ENCODE peak calls at places on chromosomes 1 and 21, in six cellular contexts. E is endothelial cell of umbilical vein, S is A549, Y is HepG2, Z is K562, Q is GM12878. F is an unnamed sample.

GRCh38 chr1:193019442-193020026 is 39.6 kb downstream of the UCHL5 start:
- DNase-seq in E (peak), S (peak), Y (peak), Z (peak), Q (no peak), F (peak)

GRCh38 chr1:205258313-205259176 is 30.8 kb downstream of the TMCC2 start:
- DNase-seq in E (no peak), S (peak), Y (no peak), Z (peak), Q (no peak), F (no peak)

GRCh38 chr1:29901618-29902017 is 665.3 kb downstream of the PTPRU start:
- DNase-seq in E (no peak), S (no peak), Y (no peak), Z (no peak), Q (no peak), F (no peak)

GRCh38 chr1:1976031-1976430 is 27.6 kb downstream of the CFAP74 start:
- DNase-seq in E (no peak), S (no peak), Y (no peak), Z (no peak), Q (no peak), F (no peak)

GRCh38 chr1:223732993-223733798 is 20.9 kb downstream of the CAPN2 start:
- DNase-seq in E (peak), S (no peak), Y (peak), Z (no peak), Q (no peak), F (no peak)

GRCh38 chr1:160261526-160261877 is 847 bp downstream of the DCAF8 start:
- DNase-seq in E (peak), S (peak), Y (peak), Z (peak), Q (peak), F (peak)

GRCh38 chr1:24464378-24464770 is 38.3 kb upstream of the RCAN3 start:
- DNase-seq in E (no peak), S (no peak), Y (no peak), Z (no peak), Q (no peak), F (no peak)

GRCh38 chr1:103108525-103109150 is 316 bp upstream of the COL11A1 start:
- DNase-seq in E (no peak), S (no peak), Y (no peak), Z (no peak), Q (no peak), F (no peak)

GRCh38 chr1:93686497-93687250 is 5.0 kb upstream of the BCAR3 start:
- DNase-seq in E (no peak), S (no peak), Y (no peak), Z (no peak), Q (no peak), F (no peak)

GRCh38 chr21:42509239-42509638 is 4.4 kb upstream of the SLC37A1 start:
- DNase-seq in E (peak), S (no peak), Y (no peak), Z (no peak), Q (no peak), F (no peak)

GRCh38 chr1:38000529-38001453 is 4.5 kb downstream of the FHL3 start:
- DNase-seq in E (peak), S (no peak), Y (peak), Z (no peak), Q (no peak), F (peak)

GRCh38 chr1:96370752-96371151 is 350.8 kb upstream of the PTBP2 start:
- DNase-seq in E (peak), S (no peak), Y (no peak), Z (no peak), Q (no peak), F (no peak)

GRCh38 chr1:162416215-162416614 is 4.3 kb upstream of the SH2D1B start:
- DNase-seq in E (no peak), S (no peak), Y (no peak), Z (no peak), Q (no peak), F (no peak)

GRCh38 chr1:229194096-229194495 is 76.8 kb upstream of the RAB4A start:
- DNase-seq in E (no peak), S (no peak), Y (no peak), Z (no peak), Q (no peak), F (no peak)

GRCh38 chr1:184389446-184389845 is 2.6 kb downstream of the C1orf21 start:
- DNase-seq in E (no peak), S (no peak), Y (no peak), Z (no peak), Q (no peak), F (no peak)

GRCh38 chr1:12081648-12082396 is 18.7 kb downstream of the TNFRSF8 start:
- DNase-seq in E (no peak), S (no peak), Y (no peak), Z (peak), Q (no peak), F (no peak)

GRCh38 chr1:66295821-66296220 is 238.1 kb upstream of the SGIP1 start:
- DNase-seq in E (no peak), S (no peak), Y (no peak), Z (no peak), Q (no peak), F (no peak)

GRCh38 chr1:178055093-178055492 is 38.8 kb upstream of the RASAL2 start:
- DNase-seq in E (no peak), S (peak), Y (peak), Z (no peak), Q (no peak), F (peak)

GRCh38 chr1:16048573-16049189 is 5.1 kb downstream of the CLCNKB start:
- DNase-seq in E (peak), S (no peak), Y (no peak), Z (peak), Q (no peak), F (peak)

GRCh38 chr1:19661721-19662228 is 2.9 kb upstream of the HTR6 start:
- DNase-seq in E (peak), S (no peak), Y (no peak), Z (no peak), Q (no peak), F (peak)

GRCh38 chr1:202802998-202803932 is 5.0 kb downstream of the KDM5B start:
- DNase-seq in E (peak), S (no peak), Y (no peak), Z (no peak), Q (no peak), F (peak)

GRCh38 chr1:103220503-103221095 is 112.3 kb upstream of the COL11A1 start:
- DNase-seq in E (no peak), S (no peak), Y (no peak), Z (no peak), Q (no peak), F (no peak)

GRCh38 chr1:213931804-213932203 is 56.0 kb upstream of the PROX1 start:
- DNase-seq in E (no peak), S (no peak), Y (no peak), Z (no peak), Q (no peak), F (no peak)

GRCh38 chr1:177236967-177237366 is 66.2 kb downstream of the BRINP2 start:
- DNase-seq in E (no peak), S (no peak), Y (no peak), Z (no peak), Q (no peak), F (no peak)

GRCh38 chr1:1411626-1412025 is 4.5 kb upstream of the MRPL20 start:
- DNase-seq in E (no peak), S (no peak), Y (no peak), Z (no peak), Q (no peak), F (no peak)

GRCh38 chr1:28172690-28173150 is 3.8 kb downstream of the PTAFR start:
- DNase-seq in E (peak), S (no peak), Y (peak), Z (no peak), Q (peak), F (peak)

GRCh38 chr1:8858112-8858668 is 20.3 kb downstream of the ENO1 start:
- DNase-seq in E (peak), S (no peak), Y (peak), Z (no peak), Q (no peak), F (peak)

GRCh38 chr1:26949926-26950319 is 10.3 kb downstream of the KDF1 start:
- DNase-seq in E (no peak), S (no peak), Y (no peak), Z (no peak), Q (no peak), F (no peak)

GRCh38 chr1:93846929-93847810 is 31.8 kb downstream of the DNTTIP2 start:
- DNase-seq in E (peak), S (peak), Y (peak), Z (peak), Q (peak), F (peak)

GRCh38 chr1:35568975-35569395 is 4.1 kb upstream of the TFAP2E start:
- DNase-seq in E (peak), S (peak), Y (peak), Z (peak), Q (no peak), F (peak)

GRCh38 chr1:35572296-35572695 is 818 bp upstream of the TFAP2E start:
- DNase-seq in E (no peak), S (no peak), Y (no peak), Z (no peak), Q (no peak), F (no peak)

GRCh38 chr1:35571263-35571662 is 1.9 kb upstream of the TFAP2E start:
- DNase-seq in E (no peak), S (no peak), Y (no peak), Z (no peak), Q (no peak), F (no peak)

GRCh38 chr1:35569956-35570355 is 3.2 kb upstream of the TFAP2E start:
- DNase-seq in E (no peak), S (no peak), Y (no peak), Z (no peak), Q (no peak), F (no peak)

GRCh38 chr1:35570589-35571137 is 2.5 kb upstream of the TFAP2E start:
- DNase-seq in E (no peak), S (no peak), Y (no peak), Z (no peak), Q (no peak), F (no peak)
- TF ChIP-seq MYC in E (no peak), S (no peak), Y (no peak), Z (no peak), Q (no peak), F (no peak)

DNA sequence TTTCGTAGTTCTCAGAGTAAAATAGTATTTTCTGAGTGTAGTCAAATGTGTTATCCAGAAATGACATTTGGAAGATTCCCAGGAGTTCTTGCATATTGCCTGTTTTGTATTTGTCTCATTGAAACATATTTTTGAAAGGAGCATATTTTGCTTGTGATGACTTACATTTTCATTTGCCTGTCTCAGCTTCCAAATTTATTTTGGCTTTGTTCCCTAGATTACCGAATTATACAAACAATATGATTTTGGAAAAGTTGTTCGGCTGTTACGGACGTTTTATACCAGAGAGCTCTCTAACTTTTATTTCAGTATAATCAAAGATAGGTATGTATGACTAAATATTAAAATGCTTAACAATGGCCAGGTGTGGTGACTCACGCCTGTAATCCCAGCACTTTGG is 46.0 kb downstream of the IARS2 start:
- DNase-seq in E (no peak), S (no peak), Y (no peak), Z (no peak), Q (no peak), F (no peak)
- TF ChIP-seq MYC in E (no peak), S (no peak), Y (no peak), Z (no peak), Q (no peak), F (no peak)

DNA sequence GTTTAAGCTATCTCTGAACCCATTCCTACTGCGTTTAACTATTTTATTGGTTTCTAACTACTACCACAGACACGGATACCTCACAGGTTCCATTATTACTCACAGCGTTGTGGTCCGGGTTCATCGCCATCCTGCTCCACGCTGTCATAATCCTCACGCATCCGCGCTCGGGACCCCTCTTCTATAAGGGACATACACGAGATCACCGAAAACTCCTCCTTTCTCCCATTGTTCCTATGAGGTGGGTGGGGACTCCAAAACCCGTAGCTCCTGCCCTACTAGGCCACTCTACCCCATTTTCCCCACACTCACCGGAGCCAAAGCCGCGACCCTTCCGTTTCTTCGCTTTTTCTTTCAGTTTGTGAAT is 595 bp downstream of the RBM8A start:
- DNase-seq in E (peak), S (no peak), Y (no peak), Z (no peak), Q (no peak), F (no peak)
- TF ChIP-seq MYC in E (no peak), S (no peak), Y (no peak), Z (no peak), Q (no peak), F (no peak)

GRCh38 chr1:156080598-156081173 is 1.6 kb downstream of the MEX3A start:
- DNase-seq in E (no peak), S (no peak), Y (no peak), Z (no peak), Q (no peak), F (no peak)
- TF ChIP-seq MYC in E (no peak), S (no peak), Y (no peak), Z (no peak), Q (no peak), F (no peak)

GRCh38 chr1:21050031-21050430 is 126.7 kb downstream of the EIF4G3 start:
- DNase-seq in E (peak), S (no peak), Y (no peak), Z (no peak), Q (no peak), F (no peak)
- TF ChIP-seq MYC in E (no peak), S (no peak), Y (no peak), Z (no peak), Q (no peak), F (no peak)

GRCh38 chr1:39505289-39505688 is 13.9 kb downstream of the BMP8A start:
- DNase-seq in E (no peak), S (no peak), Y (peak), Z (no peak), Q (no peak), F (no peak)

GRCh38 chr1:39508266-39508665 is 16.8 kb downstream of the BMP8A start:
- DNase-seq in E (no peak), S (no peak), Y (no peak), Z (no peak), Q (no peak), F (no peak)

GRCh38 chr1:39508857-39509305 is 17.4 kb downstream of the BMP8A start:
- DNase-seq in E (no peak), S (no peak), Y (peak), Z (peak), Q (no peak), F (peak)

GRCh38 chr1:39509360-39510009 is 18.0 kb downstream of the BMP8A start:
- DNase-seq in E (no peak), S (no peak), Y (no peak), Z (no peak), Q (peak), F (peak)

DNA sequence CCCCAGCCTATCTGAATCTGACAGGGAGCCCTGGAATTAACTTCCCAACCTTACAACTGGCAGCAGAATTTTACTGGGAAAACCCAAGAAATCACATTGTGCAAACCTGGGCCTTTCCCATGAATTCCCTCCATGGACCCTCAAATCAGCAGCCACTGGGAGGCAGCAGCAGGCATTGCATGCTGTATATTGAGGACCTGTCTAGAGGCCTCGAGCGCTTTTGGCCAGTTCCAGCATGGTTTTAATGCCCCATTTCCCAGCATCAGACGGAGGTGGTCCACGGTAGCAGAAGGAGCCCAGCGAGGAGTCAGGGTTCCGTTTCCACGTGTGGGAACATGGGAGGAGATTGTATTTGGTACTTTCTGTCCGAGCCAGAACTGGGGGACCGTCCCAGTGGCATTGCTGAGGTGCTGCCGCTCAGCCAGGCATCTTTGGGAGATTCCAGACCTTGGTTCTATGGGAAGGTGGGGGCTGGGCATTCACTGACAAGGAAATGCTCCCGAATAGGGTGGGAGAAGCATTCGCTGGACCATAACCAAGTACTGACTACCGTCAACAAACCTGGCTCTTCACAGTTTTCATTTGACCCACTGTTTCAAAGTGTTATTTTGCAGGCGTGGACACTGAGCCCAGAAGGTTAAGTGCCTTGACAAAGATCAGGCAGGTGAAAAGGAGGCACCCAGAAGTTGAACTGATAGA is 15.9 kb downstream of the BMP8A start:
- DNase-seq in E (no peak), S (no peak), Y (peak), Z (peak), Q (no peak), F (no peak)
- TF ChIP-seq MYC in E (no peak), S (no peak), Y (no peak), Z (no peak), Q (no peak), F (no peak)

GRCh38 chr21:46118305-46118870 is 20.5 kb downstream of the COL6A2 start:
- DNase-seq in E (no peak), S (no peak), Y (no peak), Z (no peak), Q (no peak), F (no peak)
- TF ChIP-seq MYC in E (no peak), S (no peak), Y (no peak), Z (no peak), Q (no peak), F (no peak)

GRCh38 chr1:31335007-31335406 is 37.9 kb downstream of the FABP3 start:
- DNase-seq in E (peak), S (peak), Y (peak), Z (no peak), Q (peak), F (peak)
- TF ChIP-seq MYC in E (no peak), S (no peak), Y (no peak), Z (no peak), Q (no peak), F (no peak)

GRCh38 chr1:169364948-169365347 is 2.6 kb downstream of the NME7 start:
- DNase-seq in E (no peak), S (no peak), Y (no peak), Z (no peak), Q (no peak), F (no peak)
- TF ChIP-seq MYC in E (no peak), S (no peak), Y (no peak), Z (no peak), Q (no peak), F (no peak)

GRCh38 chr1:186033744-186034345 is 299.7 kb downstream of the HMCN1 start:
- DNase-seq in E (peak), S (no peak), Y (no peak), Z (no peak), Q (no peak), F (no peak)
- TF ChIP-seq MYC in E (no peak), S (no peak), Y (no peak), Z (no peak), Q (no peak), F (no peak)

F was measured in NB4.